ENCODE peak calls at places on chromosome 19, in nine cellular contexts. E, C, K, X, R, J, I, Z and H are unnamed samples.

GRCh38 chr19:22735911-22736645 is 47.9 kb downstream of the ZNF99 start:
- DNase-seq in E (no peak), C (no peak), K (no peak), X (no peak), R (no peak), J (no peak), I (no peak), Z (no peak), H (peak)

GRCh38 chr19:3142292-3142670 is 6.4 kb downstream of the GNA15 start:
- DNase-seq in E (peak), C (no peak), K (no peak), X (no peak), R (peak), J (no peak), I (no peak), Z (no peak), H (no peak)

GRCh38 chr19:29415507-29415906 is 110.3 kb upstream of the VSTM2B start:
- DNase-seq in E (no peak), C (no peak), K (no peak), X (no peak), R (no peak), J (peak), I (no peak), Z (no peak), H (no peak)

GRCh38 chr19:29587518-29587986 is 18.5 kb upstream of the POP4 start:
- DNase-seq in E (peak), C (no peak), K (peak), X (no peak), R (no peak), J (no peak), I (no peak), Z (no peak), H (no peak)

GRCh38 chr19:2270157-2270571 is 11.8 kb downstream of the PEAK3 start:
- DNase-seq in E (no peak), C (peak), K (no peak), X (peak), R (no peak), J (no peak), I (no peak), Z (peak), H (peak)

GRCh38 chr19:11767633-11768133 is 883 bp downstream of the ZNF441 start:
- DNase-seq in E (peak), C (peak), K (no peak), X (peak), R (peak), J (peak), I (no peak), Z (peak), H (peak)

GRCh38 chr19:3320354-3320670 is 46.1 kb upstream of the NFIC start:
- DNase-seq in E (no peak), C (no peak), K (no peak), X (no peak), R (peak), J (no peak), I (no peak), Z (no peak), H (no peak)

GRCh38 chr19:46381746-46382345 is 31.5 kb downstream of the CCDC8 start:
- DNase-seq in E (no peak), C (no peak), K (no peak), X (no peak), R (no peak), J (no peak), I (no peak), Z (no peak), H (no peak)

GRCh38 chr19:47778954-47779351 is 450 bp downstream of the SELENOW start:
- DNase-seq in E (no peak), C (peak), K (no peak), X (peak), R (no peak), J (no peak), I (no peak), Z (no peak), H (no peak)

GRCh38 chr19:41913476-41914190 is 14.6 kb downstream of the ERFL start:
- DNase-seq in E (no peak), C (no peak), K (no peak), X (no peak), R (no peak), J (peak), I (no peak), Z (no peak), H (no peak)
- TF ChIP-seq CTCF in E (no peak), C (no peak), K (no peak), X (no peak), R (no peak), J (no peak), I (no peak), Z (no peak), H (no peak)

GRCh38 chr19:48815870-48816501 is 5.2 kb upstream of the BCAT2 start:
- DNase-seq in E (no peak), C (no peak), K (no peak), X (peak), R (peak), J (peak), I (no peak), Z (no peak), H (no peak)
- TF ChIP-seq CTCF in E (peak), C (no peak), K (no peak), X (no peak), R (no peak), J (no peak), I (no peak), Z (no peak), H (no peak)

DNA sequence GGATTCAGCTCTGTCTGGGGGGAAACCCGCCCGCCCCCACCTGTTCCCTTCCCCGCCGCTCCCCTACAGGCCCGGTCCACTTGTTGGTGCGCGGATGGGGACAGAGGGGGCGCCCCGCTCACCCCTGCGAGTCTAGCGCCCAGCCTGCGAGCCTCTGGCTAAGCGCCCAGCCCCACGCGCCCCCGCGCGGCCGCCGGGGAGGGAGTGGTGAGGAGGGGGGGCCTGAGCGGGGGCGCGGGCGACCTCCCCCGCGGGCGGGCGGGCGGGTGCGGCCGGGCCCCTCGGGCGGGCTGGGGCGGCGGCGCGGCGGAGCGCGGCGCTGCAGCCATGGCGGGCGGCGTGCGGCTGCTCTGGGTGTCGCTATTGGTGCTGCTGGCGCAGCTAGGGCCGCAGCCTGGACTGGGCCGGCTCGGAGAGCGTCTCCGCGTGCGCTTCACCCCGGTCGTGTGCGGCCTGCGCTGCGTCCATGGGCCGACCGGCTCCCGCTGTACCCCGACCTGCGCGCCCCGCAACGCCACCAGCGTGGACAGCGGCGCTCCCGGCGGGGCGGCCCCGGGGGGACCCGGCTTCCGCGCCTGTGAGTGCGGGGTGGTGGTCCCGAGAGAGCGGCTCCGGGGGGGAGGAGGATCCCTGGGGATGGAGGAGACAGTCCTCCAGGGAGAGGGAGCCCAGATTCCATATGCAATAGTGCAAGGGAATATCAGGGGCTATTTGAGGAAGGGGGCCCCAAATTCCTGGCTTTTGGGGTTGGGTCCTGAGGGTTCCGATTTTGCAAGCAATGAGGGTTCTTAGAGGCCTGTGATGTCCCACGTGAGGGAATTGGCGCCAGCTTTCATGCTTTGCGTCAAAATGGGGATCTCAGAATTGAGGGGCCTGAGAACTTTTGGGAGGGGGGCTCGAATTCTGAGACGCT is at the start of gene LTBP4:
- DNase-seq in E (no peak), C (peak), K (no peak), X (peak), R (no peak), J (peak), I (no peak), Z (peak), H (no peak)
- TF ChIP-seq CTCF in E (peak), C (no peak), K (peak), X (no peak), R (no peak), J (peak), I (peak), Z (no peak), H (no peak)

GRCh38 chr19:17340871-17341357 is 3.6 kb downstream of the GTPBP3 start:
- DNase-seq in E (no peak), C (no peak), K (no peak), X (no peak), R (no peak), J (peak), I (no peak), Z (no peak), H (no peak)
- TF ChIP-seq CTCF in E (no peak), C (no peak), K (no peak), X (no peak), R (no peak), J (peak), I (no peak), Z (no peak), H (no peak)

GRCh38 chr19:4660181-4660791 is 9.9 kb downstream of the MYDGF start:
- DNase-seq in E (no peak), C (no peak), K (no peak), X (no peak), R (no peak), J (peak), I (no peak), Z (no peak), H (no peak)
- TF ChIP-seq CTCF in E (peak), C (no peak), K (peak), X (no peak), R (no peak), J (peak), I (no peak), Z (no peak), H (no peak)

DNA sequence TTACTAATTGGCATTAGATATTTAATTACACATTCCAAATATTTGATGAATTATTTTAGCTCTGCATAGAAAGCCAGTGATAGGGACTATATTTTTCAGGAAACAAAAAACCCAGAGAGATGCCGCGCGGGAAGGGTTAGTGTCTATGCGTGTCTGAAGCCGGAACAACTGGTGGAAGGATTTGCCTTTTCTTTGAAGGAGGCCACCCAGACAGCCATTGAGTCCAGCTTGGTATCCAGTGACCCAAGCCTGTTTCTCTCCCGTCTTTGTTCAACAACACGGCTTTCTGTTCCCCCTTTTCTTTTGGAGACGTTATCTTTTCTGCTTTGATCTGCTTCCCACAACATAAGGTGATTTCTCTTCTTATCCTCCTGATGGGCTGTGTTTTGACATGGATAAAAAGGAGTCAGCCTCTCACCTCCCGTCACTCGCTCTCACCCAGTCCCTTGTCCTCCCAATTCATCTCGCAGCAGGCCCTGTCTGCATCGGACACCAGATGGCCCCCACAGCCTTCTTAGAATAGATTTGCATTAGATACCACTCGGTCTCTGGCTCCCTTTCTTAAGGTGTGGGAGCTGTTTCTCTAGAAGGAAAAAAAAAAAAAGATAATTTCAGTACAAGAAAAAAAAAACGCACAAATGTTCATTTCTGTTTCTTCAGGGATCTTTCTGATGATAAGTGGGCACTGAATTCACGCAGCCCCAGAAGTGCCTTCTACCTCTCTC is 361.8 kb downstream of the ZNF536 start:
- DNase-seq in E (no peak), C (no peak), K (no peak), X (no peak), R (no peak), J (peak), I (peak), Z (peak), H (no peak)
- TF ChIP-seq CTCF in E (no peak), C (no peak), K (no peak), X (no peak), R (no peak), J (peak), I (no peak), Z (no peak), H (no peak)

GRCh38 chr19:34345934-34346333 is 19.1 kb upstream of the GPI start:
- DNase-seq in E (peak), C (no peak), K (no peak), X (peak), R (no peak), J (peak), I (peak), Z (peak), H (no peak)
- TF ChIP-seq CTCF in E (peak), C (peak), K (peak), X (peak), R (peak), J (peak), I (peak), Z (peak), H (no peak)

DNA sequence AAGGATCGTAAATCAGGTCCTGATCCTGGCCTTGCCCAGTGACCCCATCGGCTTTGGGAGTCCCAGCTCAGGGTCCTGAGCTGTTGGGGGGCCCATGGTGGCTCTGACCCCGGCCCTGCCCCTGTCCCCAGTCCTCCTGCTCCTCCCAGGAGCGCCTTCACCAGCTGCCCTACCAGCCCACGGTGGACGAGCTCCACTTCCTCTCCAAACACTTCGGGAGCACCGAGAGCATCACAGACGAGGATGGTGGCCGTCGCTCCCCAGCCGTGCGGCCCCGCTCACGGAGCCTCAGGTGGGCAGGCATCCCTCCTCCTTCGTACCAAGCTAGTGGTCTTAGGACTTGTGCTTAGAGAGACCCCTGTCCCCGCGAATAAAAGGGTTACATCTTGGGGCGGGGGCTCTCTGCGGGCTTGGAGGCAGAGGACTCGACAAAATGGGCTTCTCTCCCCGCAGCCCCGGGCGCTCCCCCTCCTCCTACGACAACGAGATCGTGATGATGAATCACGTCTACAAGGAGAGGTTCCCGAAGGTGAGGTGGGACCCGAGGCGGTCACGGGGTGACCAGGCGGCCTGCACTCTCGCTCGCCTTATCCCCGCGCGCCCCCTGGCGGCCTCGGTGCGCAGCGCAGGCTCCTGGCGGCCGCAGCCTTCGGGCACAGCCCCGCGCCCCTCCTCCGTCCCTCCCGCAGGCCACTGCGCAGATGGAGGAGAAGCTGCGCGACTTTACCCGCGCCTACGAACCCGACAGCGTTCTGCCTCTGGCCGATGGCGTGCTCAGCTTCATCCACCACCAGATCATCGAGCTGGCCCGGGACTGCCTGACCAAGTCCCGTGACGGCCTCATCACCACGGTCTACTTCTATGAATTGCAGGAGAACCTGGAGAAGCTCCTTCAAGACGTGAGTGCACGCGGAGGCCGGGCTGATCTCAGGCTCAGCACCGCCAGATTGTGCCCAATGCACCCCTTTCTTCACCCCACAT is 9.1 kb downstream of the MAST1 start:
- DNase-seq in E (peak), C (peak), K (peak), X (peak), R (peak), J (peak), I (peak), Z (peak), H (peak)
- TF ChIP-seq CTCF in E (peak), C (peak), K (peak), X (peak), R (peak), J (peak), I (peak), Z (peak), H (no peak)

GRCh38 chr19:813359-814107 is 8.2 kb downstream of the PLPPR3 start:
- DNase-seq in E (no peak), C (no peak), K (no peak), X (no peak), R (no peak), J (peak), I (no peak), Z (no peak), H (no peak)

GRCh38 chr19:816500-816857 is 5.3 kb downstream of the PLPPR3 start:
- DNase-seq in E (no peak), C (no peak), K (no peak), X (no peak), R (no peak), J (no peak), I (no peak), Z (no peak), H (no peak)

GRCh38 chr19:815079-815774 is 6.5 kb downstream of the PLPPR3 start:
- DNase-seq in E (no peak), C (no peak), K (no peak), X (no peak), R (no peak), J (peak), I (no peak), Z (no peak), H (no peak)

GRCh38 chr19:814108-815078 is 7.4 kb downstream of the PLPPR3 start:
- DNase-seq in E (no peak), C (no peak), K (no peak), X (no peak), R (no peak), J (peak), I (peak), Z (no peak), H (no peak)

GRCh38 chr19:815775-816499 is 5.8 kb downstream of the PLPPR3 start:
- DNase-seq in E (no peak), C (no peak), K (no peak), X (no peak), R (no peak), J (no peak), I (no peak), Z (no peak), H (no peak)
- TF ChIP-seq CTCF in E (no peak), C (no peak), K (no peak), X (no peak), R (no peak), J (no peak), I (no peak), Z (no peak), H (no peak)